ENCODE peak calls at places on chromosomes 1 and 21, in seven cellular contexts. H, C, T, X, U, N and B are unnamed samples. For H3K4me1, the result is how much of the 10 kb centered on the place peaks cover.

GRCh38 chr1:50335036-50335435 is 88.2 kb downstream of the DMRTA2 start:
- DNase-seq in X (no peak), C (no peak), N (no peak), T (no peak), U (no peak), H (no peak), B (no peak)

GRCh38 chr1:187840557-187840956 is 1011.8 kb downstream of the PLA2G4A start:
- DNase-seq in N (no peak), C (no peak), U (no peak), T (no peak), X (no peak), H (no peak), B (no peak)

GRCh38 chr21:29144736-29145353 is 14.4 kb downstream of the MAP3K7CL start:
- DNase-seq in N (no peak), H (no peak), U (no peak), T (no peak), C (no peak), X (no peak), B (no peak)

GRCh38 chr1:43804569-43804968 is 97.2 kb downstream of the ST3GAL3 start:
- DNase-seq in H (no peak), U (no peak), N (no peak), C (no peak), X (no peak), T (no peak), B (no peak)

GRCh38 chr1:167225920-167226319 is 5.2 kb downstream of the POU2F1 start:
- DNase-seq in N (no peak), T (no peak), U (no peak), H (no peak), C (no peak), X (no peak), B (no peak)

GRCh38 chr1:205013683-205014367 is 29.2 kb upstream of the CNTN2 start:
- DNase-seq in C (peak), X (peak), N (no peak), H (no peak), T (no peak), U (peak), B (no peak)

GRCh38 chr1:5830771-5831599 is 161.2 kb downstream of the NPHP4 start:
- DNase-seq in T (no peak), X (peak), U (peak), C (no peak), N (peak), H (no peak), B (no peak)

GRCh38 chr1:42424201-42424600 is 31.6 kb downstream of the ZMYND12 start:
- DNase-seq in U (no peak), X (no peak), N (no peak), H (no peak), C (no peak), T (no peak), B (no peak)

GRCh38 chr1:160374701-160375443 is 8.0 kb downstream of the NHLH1 start:
- DNase-seq in X (peak), U (no peak), H (no peak), C (no peak), N (peak), T (no peak), B (no peak)

GRCh38 chr1:231000639-231001038 is 21.7 kb downstream of the ARV1 start:
- DNase-seq in N (no peak), X (no peak), H (no peak), C (no peak), T (no peak), U (no peak), B (no peak)

GRCh38 chr1:240691521-240692338 is 79.8 kb upstream of the GREM2 start:
- DNase-seq in U (peak), C (no peak), H (peak), N (peak), T (no peak), X (peak), B (no peak)

GRCh38 chr1:26138974-26139558 is 19.8 kb upstream of the FAM110D start:
- DNase-seq in X (no peak), C (no peak), T (no peak), H (no peak), N (no peak), U (no peak), B (no peak)

GRCh38 chr1:107829083-107829771 is 135.8 kb downstream of the VAV3 start:
- DNase-seq in X (no peak), U (no peak), H (no peak), T (no peak), C (no peak), N (no peak), B (no peak)

DNA sequence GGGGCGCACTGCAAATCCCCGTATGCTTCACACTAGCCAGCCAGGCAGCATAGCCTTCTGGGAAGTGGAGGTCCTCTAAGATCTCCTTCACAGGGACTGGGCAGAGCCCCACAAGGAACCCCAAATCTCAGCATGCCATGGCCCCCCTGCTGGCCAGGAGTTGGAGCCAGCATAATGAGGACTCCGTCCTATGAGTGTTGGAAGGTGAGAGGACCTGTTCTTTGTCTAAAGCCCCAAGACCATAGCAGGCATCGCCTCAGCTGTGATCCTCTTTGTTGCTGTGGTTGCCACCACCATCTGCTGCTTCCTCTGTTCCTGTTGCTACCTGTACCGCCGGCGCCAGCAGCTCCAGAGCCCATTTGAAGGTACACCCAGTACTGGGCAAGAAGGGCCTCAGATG is 1.5 kb downstream of the SHISA4 start:
- DNase-seq in X (no peak), C (peak), H (peak), T (no peak), U (no peak), N (no peak), B (no peak)
- H3K4me1 ChIP-seq in X (under half), C (under half), H (under half), T (under half), U (under half), N (under half), B (under half)

DNA sequence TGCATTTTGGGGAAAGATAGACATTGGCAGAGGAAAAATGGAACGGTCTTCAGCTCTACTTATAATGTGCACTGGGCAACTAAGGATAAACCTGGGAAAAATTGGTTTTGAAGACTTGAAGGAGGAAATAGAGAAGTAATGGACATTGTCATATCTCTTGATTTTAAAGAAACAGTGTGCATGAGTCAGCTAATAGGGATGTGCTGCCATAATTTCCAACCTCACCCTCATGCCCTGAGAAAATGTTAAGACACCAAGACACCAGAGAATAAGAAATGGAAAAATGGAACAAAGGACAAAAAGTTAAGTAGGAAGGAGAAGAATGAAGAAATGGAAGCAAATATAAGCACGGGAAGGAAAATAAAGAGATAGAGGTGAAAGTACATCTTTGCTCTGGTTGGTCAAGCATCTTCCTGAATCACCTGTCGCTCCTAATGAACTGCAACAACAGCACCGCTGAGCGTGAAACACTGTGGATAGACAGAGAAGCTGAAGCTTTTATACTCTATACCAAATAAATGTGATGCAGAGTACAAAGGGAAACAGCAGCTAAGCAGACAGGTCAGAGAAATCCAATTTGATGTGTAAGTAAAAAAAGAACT is 5.3 kb downstream of the UBR4 start:
- DNase-seq in C (no peak), T (no peak), X (no peak), U (no peak), H (no peak), N (no peak), B (no peak)
- H3K4me1 ChIP-seq in C (half or more), T (under half), X (under half), U (half or more), H (under half), N (under half), B (half or more)

DNA sequence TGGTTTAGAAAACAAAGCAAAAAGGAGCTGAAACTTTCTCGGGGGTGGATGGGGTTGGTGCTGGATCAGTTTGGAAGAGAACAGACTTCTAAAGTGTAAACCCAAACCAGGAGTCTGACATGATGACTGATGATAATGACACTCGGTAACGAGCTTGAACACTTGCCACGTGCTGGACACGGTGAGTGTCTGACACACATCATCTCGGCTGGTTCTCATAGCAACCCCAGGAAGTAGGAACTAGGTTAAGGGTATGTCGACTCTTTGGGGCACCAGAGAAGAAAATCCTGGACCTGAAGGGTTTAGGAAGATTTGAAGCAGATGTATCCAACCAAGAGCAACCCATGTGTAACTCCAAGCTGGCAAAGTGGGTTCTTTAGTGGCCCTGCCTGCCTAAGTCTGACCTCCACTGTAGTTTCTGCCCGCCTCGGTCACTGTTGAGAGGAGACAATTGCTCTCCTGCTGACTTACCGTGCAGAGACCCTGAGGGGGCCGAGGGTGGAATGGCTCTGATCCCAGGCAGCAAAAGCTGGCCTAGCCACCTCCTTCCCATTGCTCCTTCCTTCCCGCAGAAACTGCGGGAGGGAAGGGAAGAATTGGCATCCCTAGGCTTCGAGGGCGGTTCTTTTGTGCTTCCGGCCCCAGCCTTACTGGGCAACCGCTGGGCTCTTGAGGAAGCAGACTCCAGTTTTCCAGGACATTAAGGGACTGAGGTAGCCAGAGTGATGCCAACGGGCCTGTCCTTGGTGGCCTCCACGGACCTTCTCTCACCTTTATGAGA is 156.0 kb downstream of the TOMM20 start:
- DNase-seq in H (no peak), X (no peak), N (no peak), T (no peak), C (no peak), U (no peak), B (no peak)
- H3K4me1 ChIP-seq in H (under half), X (under half), N (under half), T (under half), C (under half), U (under half), B (under half)

GRCh38 chr21:26487981-26488480 is 85.1 kb downstream of the CYYR1 start:
- DNase-seq in H (no peak), X (no peak), N (no peak), U (no peak), C (no peak), T (no peak), B (no peak)

GRCh38 chr21:26489781-26490180 is 83.3 kb downstream of the CYYR1 start:
- DNase-seq in U (no peak), C (no peak), X (no peak), N (no peak), H (no peak), T (no peak), B (no peak)

GRCh38 chr21:26495283-26495849 is 77.7 kb downstream of the CYYR1 start:
- DNase-seq in U (no peak), C (no peak), N (no peak), H (no peak), X (no peak), T (no peak), B (no peak)

GRCh38 chr21:26491663-26492062 is 81.4 kb downstream of the CYYR1 start:
- DNase-seq in U (no peak), X (no peak), C (no peak), H (no peak), T (no peak), N (no peak), B (no peak)

DNA sequence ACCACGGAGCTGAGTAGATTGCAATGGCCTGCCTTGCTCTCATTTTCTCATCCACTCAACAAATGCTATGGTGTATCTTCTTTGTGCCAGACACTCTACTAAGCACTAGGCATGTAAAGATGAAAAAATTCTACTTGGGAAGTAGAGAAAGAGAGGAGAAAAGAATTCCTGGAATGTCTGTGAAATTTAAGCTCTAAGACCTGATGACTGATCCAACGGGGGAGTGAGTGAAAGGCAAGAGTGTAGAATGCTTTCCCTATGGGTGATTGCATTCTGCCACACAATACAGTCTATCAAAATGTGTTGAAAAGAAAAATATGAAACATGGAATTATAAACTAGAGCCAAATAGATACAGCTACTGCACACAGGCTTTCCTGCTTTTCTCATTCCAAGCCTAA is 82.3 kb downstream of the CYYR1 start:
- DNase-seq in U (no peak), C (no peak), H (no peak), N (peak), X (peak), T (no peak), B (no peak)
- H3K4me1 ChIP-seq in U (under half), C (under half), H (under half), N (under half), X (under half), T (under half), B (under half)

DNA sequence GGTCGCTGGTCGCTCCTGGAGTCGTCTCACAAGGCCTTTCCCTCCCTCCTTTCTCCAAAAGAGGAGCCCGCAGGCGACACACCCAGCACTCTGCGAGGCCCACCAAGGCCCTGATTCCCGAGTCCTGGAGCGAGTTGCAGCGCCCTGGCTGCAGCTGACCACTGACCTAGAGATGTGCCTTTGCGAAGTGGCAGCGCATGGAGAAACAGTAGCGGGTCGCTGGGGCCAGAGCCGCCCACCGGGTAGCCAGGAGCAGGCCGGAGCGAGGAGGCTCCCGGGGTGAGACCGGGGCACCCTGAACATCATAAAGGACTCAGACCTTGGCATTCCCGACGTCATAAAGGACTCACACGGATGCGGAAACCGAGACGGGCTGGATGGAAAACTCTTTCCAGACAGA is 10.3 kb upstream of the NBPF11 start:
- DNase-seq in T (no peak), X (no peak), N (no peak), C (no peak), H (no peak), U (no peak), B (no peak)
- H3K4me1 ChIP-seq in T (under half), X (under half), N (under half), C (under half), H (under half), U (under half), B (under half)

GRCh38 chr1:33866286-33866685 is 2.4 kb downstream of the HMGB4 start:
- DNase-seq in U (no peak), H (no peak), N (no peak), C (no peak), T (no peak), X (no peak), B (no peak)

GRCh38 chr1:33860671-33861070 is 3.2 kb upstream of the HMGB4 start:
- DNase-seq in C (no peak), N (no peak), U (no peak), T (no peak), X (no peak), H (no peak), B (no peak)

GRCh38 chr1:33864460-33865389 is 846 bp downstream of the HMGB4 start:
- DNase-seq in H (no peak), C (no peak), U (no peak), X (no peak), N (no peak), T (no peak), B (no peak)

GRCh38 chr1:33867684-33868083 is 3.8 kb downstream of the HMGB4 start:
- DNase-seq in N (no peak), U (no peak), H (no peak), C (no peak), X (peak), T (no peak), B (no peak)

DNA sequence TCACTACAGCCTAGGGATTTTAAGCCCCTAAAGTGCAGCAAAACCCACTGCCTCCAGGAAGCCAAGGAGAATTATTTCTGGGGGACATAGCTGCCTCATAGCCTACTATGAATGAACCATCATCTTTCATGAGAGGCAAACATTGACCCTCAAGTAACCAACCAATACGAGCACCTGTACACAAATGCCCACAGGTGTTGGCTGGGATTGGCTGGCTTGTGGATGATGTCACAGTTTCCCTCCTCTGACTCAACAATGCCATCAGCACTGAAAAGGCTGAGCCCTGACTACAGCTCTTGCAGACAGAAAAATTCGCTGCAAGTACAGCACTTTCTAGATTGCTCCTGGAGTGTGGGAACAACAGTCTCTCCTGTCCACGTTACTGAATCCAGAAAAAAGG is at the start of gene HMGB4:
- DNase-seq in X (no peak), T (no peak), C (no peak), N (no peak), H (no peak), U (no peak), B (no peak)
- H3K4me1 ChIP-seq in X (under half), T (under half), C (under half), N (under half), H (under half), U (under half), B (under half)

DNA sequence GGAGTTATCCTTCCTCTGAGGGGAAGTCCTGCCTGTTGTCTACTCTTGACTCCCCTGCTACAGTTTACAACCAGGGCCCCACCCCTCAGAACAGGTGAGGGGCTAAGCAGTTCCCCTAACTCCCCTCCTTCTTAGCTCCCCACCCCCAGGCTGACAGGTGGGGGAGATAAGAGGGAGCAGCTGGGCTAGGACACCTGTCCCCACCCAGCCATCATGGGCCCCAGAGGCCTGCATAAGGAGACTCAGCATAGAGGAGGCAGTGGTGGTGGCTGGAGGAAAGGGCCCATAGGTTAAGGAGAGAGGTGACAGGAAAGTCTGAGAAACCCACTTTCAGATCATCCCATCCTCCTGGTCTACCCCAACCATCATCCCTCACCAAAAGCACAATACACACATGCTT is 6.8 kb downstream of the MEF2D start:
- DNase-seq in H (no peak), C (no peak), T (no peak), U (no peak), N (no peak), X (no peak), B (no peak)
- H3K4me1 ChIP-seq in H (half or more), C (half or more), T (half or more), U (half or more), N (under half), X (half or more), B (half or more)

DNA sequence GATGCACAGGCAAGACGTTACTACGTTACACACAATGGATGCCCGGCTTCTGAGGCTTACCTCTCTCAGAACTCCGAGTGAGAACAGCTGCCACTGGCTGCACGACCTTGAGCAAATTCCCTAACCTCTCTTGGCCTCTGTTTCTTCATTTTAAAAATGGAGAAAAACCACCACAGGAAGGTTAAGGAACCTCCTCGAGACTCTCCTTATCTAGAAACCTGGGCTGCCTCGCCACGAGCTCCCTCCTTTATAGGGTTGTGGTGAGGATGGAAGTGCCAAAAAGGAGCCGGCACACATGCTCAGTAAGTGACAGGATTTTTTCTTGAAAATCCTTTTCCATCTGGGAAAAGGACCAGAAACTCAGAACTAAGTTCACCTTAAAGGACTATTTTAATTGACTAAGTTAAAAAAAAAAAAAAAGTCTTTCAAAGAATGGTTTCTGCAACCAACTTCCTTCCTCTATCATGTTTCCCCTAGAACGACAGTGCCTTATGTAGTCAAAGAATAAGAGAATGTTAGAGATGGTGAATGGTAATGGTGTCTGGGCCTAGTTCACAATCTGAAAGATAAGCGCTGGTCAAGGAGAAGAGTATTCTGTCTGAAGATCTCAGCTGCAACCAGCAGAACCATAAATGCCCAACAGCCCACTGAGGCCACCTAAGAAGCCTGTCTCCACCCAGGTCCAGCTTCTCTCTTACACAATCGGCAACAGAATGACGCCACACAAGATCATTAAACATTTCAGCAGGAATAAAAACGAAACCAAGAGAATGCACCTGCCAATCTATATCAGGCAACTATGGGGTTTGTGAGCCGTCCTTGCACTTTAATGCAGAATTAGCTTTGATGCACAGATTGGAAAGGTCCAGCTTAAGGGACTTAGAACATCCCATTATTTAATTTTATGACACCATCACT is 65.0 kb downstream of the SLC45A1 start:
- DNase-seq in H (no peak), C (no peak), X (no peak), N (no peak), U (no peak), T (no peak), B (no peak)
- H3K4me1 ChIP-seq in H (half or more), C (half or more), X (under half), N (under half), U (half or more), T (under half), B (half or more)